ENCODE peak calls at places on chromosomes 5 and 9, in six cellular contexts. One of them, this sample, is unnamed.

GRCh38 chr5:59360130-59360555 is 533.4 kb downstream of the PDE4D start:
- DNase-seq in NCI-H460: peak; percentile 90
- DNase-seq in T-helper 17 cell: no peak
- DNase-seq in fibroblast of the conjunctiva: no peak
- DNase-seq in IMR-90: no peak
- DNase-seq in NCI-H82: peak; percentile 12
- DNase-seq in this sample: no peak

GRCh38 chr5:166767858-166768257 is 1523.6 kb upstream of the WWC1 start:
- DNase-seq in NCI-H82: peak; percentile 32
- DNase-seq in T-helper 17 cell: no peak
- DNase-seq in IMR-90: no peak
- DNase-seq in NCI-H460: no peak
- DNase-seq in fibroblast of the conjunctiva: no peak
- DNase-seq in this sample: no peak

GRCh38 chr5:136802382-136802781 is 437.0 kb upstream of the TRPC7 start:
- DNase-seq in fibroblast of the conjunctiva: no peak
- DNase-seq in T-helper 17 cell: no peak
- DNase-seq in NCI-H460: peak; percentile 31
- DNase-seq in NCI-H82: peak; percentile 15
- DNase-seq in IMR-90: peak; percentile 5
- DNase-seq in this sample: no peak

GRCh38 chr5:134240421-134240962 is 14.6 kb upstream of the PPP2CA start:
- DNase-seq in IMR-90: peak; percentile 90
- DNase-seq in NCI-H82: peak; percentile 31
- DNase-seq in NCI-H460: no peak
- DNase-seq in T-helper 17 cell: no peak
- DNase-seq in fibroblast of the conjunctiva: peak; percentile 35
- DNase-seq in this sample: peak; percentile 15

GRCh38 chr5:61342066-61342465 is 10.0 kb downstream of the ZSWIM6 start:
- DNase-seq in NCI-H82: no peak
- DNase-seq in IMR-90: peak; percentile 70
- DNase-seq in T-helper 17 cell: no peak
- DNase-seq in fibroblast of the conjunctiva: peak; percentile 48
- DNase-seq in NCI-H460: no peak
- DNase-seq in this sample: no peak

GRCh38 chr5:74865293-74865798 is 841 bp downstream of the FAM169A start:
- DNase-seq in IMR-90: no peak
- DNase-seq in fibroblast of the conjunctiva: no peak
- DNase-seq in NCI-H82: peak; percentile 46
- DNase-seq in NCI-H460: peak; percentile 9
- DNase-seq in T-helper 17 cell: no peak
- DNase-seq in this sample: no peak

GRCh38 chr9:30723656-30724055 is 1660.8 kb upstream of the ACO1 start:
- DNase-seq in T-helper 17 cell: no peak
- DNase-seq in NCI-H460: no peak
- DNase-seq in fibroblast of the conjunctiva: no peak
- DNase-seq in NCI-H82: no peak
- DNase-seq in IMR-90: no peak
- DNase-seq in this sample: no peak

GRCh38 chr9:94799578-94800264 is 73.2 kb downstream of the AOPEP start:
- DNase-seq in fibroblast of the conjunctiva: no peak
- DNase-seq in IMR-90: peak; percentile 75
- DNase-seq in NCI-H460: no peak
- DNase-seq in NCI-H82: no peak
- DNase-seq in T-helper 17 cell: no peak
- DNase-seq in this sample: no peak

GRCh38 chr9:96169901-96170300 is 132.1 kb downstream of the HSD17B3 start:
- DNase-seq in fibroblast of the conjunctiva: no peak
- DNase-seq in NCI-H460: no peak
- DNase-seq in IMR-90: no peak
- DNase-seq in NCI-H82: no peak
- DNase-seq in T-helper 17 cell: no peak
- DNase-seq in this sample: no peak

GRCh38 chr5:139903805-139904565 is 108.4 kb downstream of the PSD2 start:
- DNase-seq in NCI-H82: no peak
- DNase-seq in fibroblast of the conjunctiva: no peak
- DNase-seq in IMR-90: no peak
- DNase-seq in T-helper 17 cell: no peak
- DNase-seq in NCI-H460: no peak
- DNase-seq in this sample: peak; percentile 41

GRCh38 chr5:644971-645370 is 32.8 kb downstream of the CEP72 start:
- DNase-seq in T-helper 17 cell: no peak
- DNase-seq in NCI-H82: no peak
- DNase-seq in fibroblast of the conjunctiva: no peak
- DNase-seq in NCI-H460: no peak
- DNase-seq in IMR-90: no peak
- DNase-seq in this sample: no peak

GRCh38 chr9:12056874-12057273 is 636.3 kb upstream of the TYRP1 start:
- DNase-seq in T-helper 17 cell: no peak
- DNase-seq in NCI-H82: no peak
- DNase-seq in NCI-H460: no peak
- DNase-seq in fibroblast of the conjunctiva: no peak
- DNase-seq in IMR-90: no peak
- DNase-seq in this sample: no peak

GRCh38 chr5:56669534-56670483 is 145.5 kb upstream of the MAP3K1 start:
- DNase-seq in NCI-H82: no peak
- DNase-seq in IMR-90: peak; percentile 12
- DNase-seq in NCI-H460: no peak
- DNase-seq in T-helper 17 cell: no peak
- DNase-seq in fibroblast of the conjunctiva: no peak
- DNase-seq in this sample: no peak

GRCh38 chr9:136848393-136849037 is 694 bp upstream of the PHPT1 start:
- DNase-seq in NCI-H460: peak; percentile 18
- DNase-seq in NCI-H82: peak; percentile 87
- DNase-seq in T-helper 17 cell: no peak
- DNase-seq in fibroblast of the conjunctiva: no peak
- DNase-seq in IMR-90: no peak
- DNase-seq in this sample: no peak

GRCh38 chr9:81384911-81385310 is 304.4 kb downstream of the TLE1 start:
- DNase-seq in T-helper 17 cell: no peak
- DNase-seq in IMR-90: no peak
- DNase-seq in NCI-H460: no peak
- DNase-seq in fibroblast of the conjunctiva: no peak
- DNase-seq in NCI-H82: no peak
- DNase-seq in this sample: no peak

GRCh38 chr9:136295055-136295454 is 8.8 kb downstream of the CCDC187 start:
- DNase-seq in NCI-H82: no peak
- DNase-seq in fibroblast of the conjunctiva: no peak
- DNase-seq in T-helper 17 cell: no peak
- DNase-seq in IMR-90: no peak
- DNase-seq in NCI-H460: no peak
- DNase-seq in this sample: no peak

GRCh38 chr5:178577376-178577839 is 12.8 kb downstream of the COL23A1 start:
- DNase-seq in NCI-H82: no peak
- DNase-seq in NCI-H460: no peak
- DNase-seq in T-helper 17 cell: no peak
- DNase-seq in fibroblast of the conjunctiva: no peak
- DNase-seq in IMR-90: no peak
- DNase-seq in this sample: no peak

GRCh38 chr9:134065720-134066419 is 2.0 kb downstream of the BRD3 start:
- DNase-seq in T-helper 17 cell: peak; percentile 8
- DNase-seq in NCI-H82: no peak
- DNase-seq in fibroblast of the conjunctiva: peak; percentile 14
- DNase-seq in IMR-90: peak; percentile 66
- DNase-seq in NCI-H460: no peak
- DNase-seq in this sample: peak; percentile 25

GRCh38 chr9:94743035-94743954 is 16.8 kb downstream of the AOPEP start:
- DNase-seq in fibroblast of the conjunctiva: no peak
- DNase-seq in IMR-90: peak; percentile 3
- DNase-seq in T-helper 17 cell: no peak
- DNase-seq in NCI-H460: no peak
- DNase-seq in NCI-H82: no peak
- DNase-seq in this sample: no peak

GRCh38 chr5:81345411-81346003 is 44.1 kb downstream of the ZCCHC9 start:
- DNase-seq in T-helper 17 cell: no peak
- DNase-seq in NCI-H82: no peak
- DNase-seq in NCI-H460: no peak
- DNase-seq in fibroblast of the conjunctiva: no peak
- DNase-seq in IMR-90: no peak
- DNase-seq in this sample: no peak

GRCh38 chr5:175517824-175518450 is 39.6 kb downstream of the SFXN1 start:
- DNase-seq in fibroblast of the conjunctiva: no peak
- DNase-seq in IMR-90: peak; percentile 95
- DNase-seq in T-helper 17 cell: peak; percentile 25
- DNase-seq in NCI-H460: no peak
- DNase-seq in NCI-H82: no peak
- DNase-seq in this sample: no peak

GRCh38 chr9:2227468-2227867 is 212.3 kb downstream of the SMARCA2 start:
- DNase-seq in NCI-H460: no peak
- DNase-seq in fibroblast of the conjunctiva: peak; percentile 48
- DNase-seq in T-helper 17 cell: no peak
- DNase-seq in NCI-H82: no peak
- DNase-seq in IMR-90: peak; percentile 67
- DNase-seq in this sample: no peak

GRCh38 chr5:50663636-50664035 is 2.8 kb upstream of the PARP8 start:
- DNase-seq in fibroblast of the conjunctiva: no peak
- DNase-seq in NCI-H460: no peak
- DNase-seq in T-helper 17 cell: no peak
- DNase-seq in IMR-90: no peak
- DNase-seq in NCI-H82: no peak
- DNase-seq in this sample: peak; percentile 5

GRCh38 chr5:137233726-137234125 is 265.4 kb downstream of the SPOCK1 start:
- DNase-seq in T-helper 17 cell: no peak
- DNase-seq in fibroblast of the conjunctiva: no peak
- DNase-seq in NCI-H460: no peak
- DNase-seq in NCI-H82: no peak
- DNase-seq in IMR-90: peak; percentile 4
- DNase-seq in this sample: no peak

GRCh38 chr9:107667700-107668099 is 178.1 kb upstream of the KLF4 start:
- DNase-seq in NCI-H460: no peak
- DNase-seq in NCI-H82: no peak
- DNase-seq in IMR-90: no peak
- DNase-seq in T-helper 17 cell: no peak
- DNase-seq in fibroblast of the conjunctiva: no peak
- DNase-seq in this sample: no peak